ENCODE peak calls at places on chromosomes 11 and 22, in four cellular contexts. E is mammary epithelial cell, W is keratinocyte, V is left ventricle myocardium inferior. B is an unnamed sample. For H3K4me1, the result is how much of the 10 kb centered on the place peaks cover.

GRCh38 chr11:63530021-63530420 is 6.6 kb upstream of the PLAAT4 start:
- DNase-seq in E (no peak), W (no peak), V (no peak), B (no peak)

GRCh38 chr11:84740050-84740449 is 887.1 kb downstream of the DLG2 start:
- DNase-seq in E (no peak), W (no peak), V (no peak), B (no peak)

GRCh38 chr11:119907122-119907933 is 178.3 kb upstream of the NECTIN1 start:
- DNase-seq in E (no peak), W (no peak), V (no peak), B (peak)

GRCh38 chr11:7436657-7437056 is 48.6 kb upstream of the OLFML1 start:
- DNase-seq in E (no peak), W (no peak), V (no peak), B (no peak)

GRCh38 chr22:35315141-35315854 is 15.6 kb downstream of the TOM1 start:
- DNase-seq in E (no peak), W (no peak), V (peak), B (no peak)

GRCh38 chr22:45905924-45906865 is 70.8 kb downstream of the WNT7B start:
- DNase-seq in E (no peak), W (no peak), V (peak), B (no peak)

GRCh38 chr22:44363214-44363979 is 50.6 kb upstream of the SHISAL1 start:
- DNase-seq in E (peak), W (peak), V (peak), B (peak)

GRCh38 chr22:20509344-20510047 is 2.1 kb downstream of the MED15 start:
- DNase-seq in E (peak), W (no peak), V (peak), B (peak)

GRCh38 chr11:132409591-132410375 is 1039.4 kb downstream of the NTM start:
- DNase-seq in E (no peak), W (no peak), V (no peak), B (no peak)

GRCh38 chr11:120185678-120186407 is 25.0 kb upstream of the OAF start:
- DNase-seq in E (no peak), W (no peak), V (peak), B (no peak)

GRCh38 chr11:17371614-17372013 is 16.8 kb downstream of the KCNJ11 start:
- DNase-seq in E (peak), W (no peak), V (no peak), B (no peak)

GRCh38 chr11:130175898-130176297 is 16.3 kb downstream of the ST14 start:
- DNase-seq in E (no peak), W (no peak), V (no peak), B (no peak)

GRCh38 chr11:6321356-6321755 is 1.1 kb upstream of the CAVIN3 start:
- DNase-seq in E (no peak), W (no peak), V (peak), B (no peak)

GRCh38 chr11:119306373-119306890 is 10.5 kb downstream of the MCAM start:
- DNase-seq in E (no peak), W (no peak), V (no peak), B (no peak)

GRCh38 chr11:69778373-69778772 is 3.2 kb upstream of the FGF4 start:
- DNase-seq in E (no peak), W (no peak), V (no peak), B (no peak)

GRCh38 chr11:105033781-105034180 is 1.2 kb downstream of the CASP1 start:
- DNase-seq in E (no peak), W (no peak), V (no peak), B (no peak)
- H3K4me1 ChIP-seq in E (under half), W (under half), V (under half), B (under half)

GRCh38 chr11:67608486-67608885 is 1.8 kb downstream of the NDUFV1 start:
- DNase-seq in E (no peak), W (no peak), V (no peak), B (no peak)

GRCh38 chr11:67606150-67606476 is 623 bp upstream of the NDUFV1 start:
- DNase-seq in E (no peak), W (no peak), V (no peak), B (peak)

GRCh38 chr11:67607507-67607906 is 771 bp downstream of the NDUFV1 start:
- DNase-seq in E (no peak), W (no peak), V (no peak), B (no peak)

GRCh38 chr11:67605231-67606011 is 1.3 kb upstream of the NDUFV1 start:
- DNase-seq in E (no peak), W (no peak), V (no peak), B (no peak)

GRCh38 chr11:67606477-67607295 is at the start of gene NDUFV1:
- DNase-seq in E (peak), W (no peak), V (peak), B (peak)
- TF ChIP-seq CTCF in E (peak), W (peak), V (peak), B (peak)

GRCh38 chr11:48002565-48002964 is 22.2 kb downstream of the PTPRJ start:
- DNase-seq in E (no peak), W (no peak), V (no peak), B (peak)
- H3K27ac ChIP-seq in E (no peak), W (no peak), V (peak), B (peak)

DNA sequence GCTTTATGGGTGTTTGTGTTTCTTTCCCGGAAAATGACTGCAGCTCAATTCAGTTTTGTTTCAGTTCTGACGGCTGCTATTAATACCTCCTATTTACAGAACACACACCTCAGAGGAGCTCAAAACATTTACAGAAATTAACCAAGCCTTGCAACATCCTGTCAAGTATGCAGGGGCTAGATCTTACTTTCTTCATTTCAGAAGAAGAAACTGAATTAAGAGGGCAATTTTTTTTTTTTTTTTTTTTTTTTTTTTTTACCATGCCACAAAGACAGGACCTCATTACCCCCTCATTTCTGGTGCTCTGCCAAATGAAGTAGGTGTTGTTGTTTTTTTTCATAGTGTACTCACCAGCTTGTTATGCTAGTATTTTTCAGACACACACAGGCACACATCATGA is 50.0 kb upstream of the BLID start:
- DNase-seq in E (no peak), W (no peak), V (no peak), B (no peak)
- H3K4me1 ChIP-seq in E (half or more), W (half or more), V (under half), B (under half)

GRCh38 chr11:105609341-105609781 is 512 bp upstream of the GRIA4 start:
- DNase-seq in E (peak), W (no peak), V (no peak), B (no peak)
- TF ChIP-seq CTCF in E (peak), W (peak), V (no peak), B (peak)

GRCh38 chr11:59680287-59681154 is 11.7 kb upstream of the PATL1 start:
- DNase-seq in E (peak), W (peak), V (peak), B (peak)
- H3K27ac ChIP-seq in E (no peak), W (no peak), V (no peak), B (no peak)

DNA sequence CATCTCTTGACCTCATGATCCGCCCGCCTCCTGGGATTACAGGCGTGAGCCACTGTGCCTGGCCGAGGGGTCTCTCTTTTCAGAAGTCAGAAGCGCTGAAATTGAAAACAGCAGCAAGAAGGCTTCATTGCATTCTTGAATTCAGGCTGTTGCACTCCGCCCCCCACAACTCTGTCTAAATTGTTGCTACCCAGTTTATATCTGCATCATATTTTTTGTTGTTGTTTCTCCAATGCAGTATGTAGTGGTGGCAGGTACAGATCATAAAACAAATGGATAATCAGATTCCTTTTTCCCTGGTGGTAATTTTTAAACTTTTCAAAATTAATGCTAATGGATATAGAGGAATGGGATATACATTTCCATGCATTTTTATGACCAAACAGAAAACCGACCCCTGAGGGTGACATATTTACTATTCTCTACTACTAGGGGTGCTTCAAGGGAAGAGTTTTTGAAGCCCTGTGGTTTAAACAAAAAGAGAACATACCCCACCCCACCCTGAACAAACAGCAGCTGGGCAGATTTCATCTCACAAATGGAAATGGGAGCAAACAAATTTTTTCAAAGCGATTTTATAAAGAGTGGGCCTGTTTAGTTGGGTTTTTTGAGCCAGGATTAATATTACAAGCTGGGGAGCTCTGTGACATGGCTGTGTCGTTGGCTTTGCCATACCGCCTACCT is 16.1 kb upstream of the TMA7B start:
- DNase-seq in E (no peak), W (no peak), V (no peak), B (no peak)
- H3K4me1 ChIP-seq in E (under half), W (under half), V (under half), B (under half)

DNA sequence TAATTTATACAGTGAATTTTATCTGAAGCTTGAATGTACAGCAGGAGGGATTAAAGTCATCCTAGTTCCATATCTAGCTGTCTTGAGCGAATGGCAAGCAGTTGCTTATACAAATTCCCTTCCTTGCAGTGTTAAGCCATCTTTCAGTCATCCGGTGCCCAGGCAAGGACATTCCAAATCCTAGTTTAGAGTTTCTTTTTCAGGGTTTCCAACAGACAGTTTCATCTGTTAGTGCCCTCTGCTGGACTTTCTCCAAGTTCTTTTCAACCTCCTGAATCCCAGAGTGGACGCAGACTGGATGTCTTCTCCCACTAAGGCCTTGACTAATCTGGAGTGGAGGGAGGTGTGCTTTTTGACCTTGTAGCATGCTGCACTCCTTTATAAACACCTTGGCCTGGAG is 45.4 kb downstream of the GRAMD1B start:
- DNase-seq in E (no peak), W (no peak), V (no peak), B (no peak)
- TF ChIP-seq CTCF in E (peak), W (no peak), V (peak), B (no peak)

DNA sequence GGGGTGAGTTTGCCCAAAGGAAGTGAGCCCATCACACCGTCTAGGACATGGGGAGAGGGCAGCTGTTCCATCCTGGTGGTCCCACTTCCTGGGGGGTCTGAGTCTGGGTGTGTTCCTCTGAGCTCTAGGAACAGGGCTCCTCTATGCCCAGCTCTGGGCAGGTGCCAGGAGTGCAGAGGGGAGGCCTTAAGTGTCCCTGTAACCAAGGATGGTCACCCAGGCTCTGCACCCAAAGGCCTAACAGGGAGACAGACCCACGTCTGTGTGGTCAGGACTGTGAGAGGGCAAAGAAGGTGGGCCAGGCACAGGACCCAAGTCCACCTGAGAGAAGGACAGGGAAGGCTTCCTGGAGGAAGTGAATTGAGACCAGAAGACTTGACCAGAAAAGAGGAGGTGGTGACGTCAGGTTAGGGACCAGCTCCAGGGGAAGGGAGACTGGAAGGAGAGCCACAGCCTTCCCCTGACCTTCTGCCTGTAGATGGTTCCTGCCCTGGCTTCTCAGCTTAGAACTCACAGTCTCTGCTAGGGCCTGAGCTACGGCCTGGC is 11.3 kb upstream of the TCF20 start:
- DNase-seq in E (no peak), W (no peak), V (no peak), B (no peak)
- H3K27ac ChIP-seq in E (no peak), W (no peak), V (no peak), B (no peak)

GRCh38 chr22:36460202-36460601 is 21.2 kb downstream of the TXN2 start:
- DNase-seq in E (no peak), W (no peak), V (no peak), B (no peak)

GRCh38 chr22:36456459-36456835 is 25.0 kb downstream of the TXN2 start:
- DNase-seq in E (no peak), W (no peak), V (no peak), B (no peak)

GRCh38 chr22:36454916-36455570 is 26.4 kb downstream of the TXN2 start:
- DNase-seq in E (peak), W (no peak), V (peak), B (peak)

GRCh38 chr22:36455571-36456458 is 25.6 kb downstream of the TXN2 start:
- DNase-seq in E (no peak), W (no peak), V (no peak), B (no peak)

DNA sequence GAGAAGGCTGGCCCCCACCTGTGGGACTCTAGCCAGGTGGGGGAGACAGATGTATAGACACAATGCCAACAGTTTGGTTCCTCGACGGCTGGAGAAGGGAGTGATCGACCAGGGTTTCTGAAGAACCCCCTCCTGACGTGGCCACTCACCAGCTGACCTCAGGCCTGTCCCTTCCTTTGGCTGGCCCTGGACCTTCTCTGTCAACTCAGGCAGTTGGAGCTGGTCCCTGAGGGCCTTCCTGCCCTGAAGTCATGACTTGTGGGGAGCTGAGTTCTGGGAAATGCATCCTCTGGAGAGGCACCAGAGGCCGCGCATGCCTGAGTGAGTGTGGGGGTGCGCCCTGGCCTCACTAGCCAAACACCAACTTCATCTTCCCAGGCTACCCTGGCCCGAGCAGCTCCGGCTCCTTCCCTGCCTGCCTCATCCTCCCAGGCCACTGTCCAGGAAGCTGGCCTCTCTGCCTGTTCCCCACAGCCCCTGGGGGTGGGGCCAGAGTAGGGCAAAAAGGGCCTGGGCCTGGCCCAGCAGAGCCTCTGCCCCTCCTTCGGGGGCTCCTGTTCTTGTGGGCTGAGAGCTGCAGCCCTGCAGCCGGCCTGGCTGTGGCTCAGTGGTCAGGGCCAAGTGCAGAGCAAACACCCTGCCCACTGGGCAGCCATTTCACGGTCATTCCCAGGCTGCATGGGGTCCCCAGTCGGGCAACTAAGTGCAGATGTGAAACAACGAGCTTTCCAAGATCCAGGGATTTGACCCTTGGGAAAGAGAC is 23.6 kb downstream of the TXN2 start:
- DNase-seq in E (no peak), W (no peak), V (peak), B (no peak)
- H3K4me1 ChIP-seq in E (under half), W (under half), V (half or more), B (half or more)